ENCODE peak calls at places on chromosomes 2 and 18, in eight cellular contexts. One of them, this sample, is unnamed.
A peak's percentile ranks its signal among the peaks of the same experiment; 100 is the strongest.

GRCh38 chr2:149692837-149693518 is 105.4 kb upstream of the MMADHC start:
- DNase-seq in stimulated activated CD4-positive, alpha-beta T cell treated with anti-CD3 and anti-CD28 coated beads, Interleukin-2, amount 100 ng/mL, for 48 hours: no peak
- DNase-seq in activated CD4-positive, alpha-beta memory T cell treated with anti-CD3 and anti-CD28 coated beads for 36 hours: no peak
- DNase-seq in pancreas: no peak
- DNase-seq in DMS79: no peak
- DNase-seq in H9: no peak
- DNase-seq in NB4: no peak
- DNase-seq in activated naive CD8-positive, alpha-beta T cell treated with anti-CD3 and anti-CD28 coated beads, Interleukin-2, amount 10 ng/mL, durations not matched to agents 7 days and 5 days: no peak
- DNase-seq in this sample: no peak

GRCh38 chr2:105324732-105325131 is 4.8 kb downstream of the TGFBRAP1 start:
- DNase-seq in stimulated activated CD4-positive, alpha-beta T cell treated with anti-CD3 and anti-CD28 coated beads, Interleukin-2, amount 100 ng/mL, for 48 hours: no peak
- DNase-seq in activated CD4-positive, alpha-beta memory T cell treated with anti-CD3 and anti-CD28 coated beads for 36 hours: no peak
- DNase-seq in pancreas: no peak
- DNase-seq in DMS79: no peak
- DNase-seq in H9: no peak
- DNase-seq in NB4: no peak
- DNase-seq in activated naive CD8-positive, alpha-beta T cell treated with anti-CD3 and anti-CD28 coated beads, Interleukin-2, amount 10 ng/mL, durations not matched to agents 7 days and 5 days: no peak
- DNase-seq in this sample: no peak

GRCh38 chr2:45256867-45257641 is 247.8 kb upstream of the SIX2 start:
- DNase-seq in stimulated activated CD4-positive, alpha-beta T cell treated with anti-CD3 and anti-CD28 coated beads, Interleukin-2, amount 100 ng/mL, for 48 hours: no peak
- DNase-seq in activated CD4-positive, alpha-beta memory T cell treated with anti-CD3 and anti-CD28 coated beads for 36 hours: no peak
- DNase-seq in pancreas: no peak
- DNase-seq in DMS79: no peak
- DNase-seq in H9: peak; percentile 58
- DNase-seq in NB4: no peak
- DNase-seq in activated naive CD8-positive, alpha-beta T cell treated with anti-CD3 and anti-CD28 coated beads, Interleukin-2, amount 10 ng/mL, durations not matched to agents 7 days and 5 days: no peak
- DNase-seq in this sample: peak; percentile 52

GRCh38 chr18:57859314-57859713 is 56.2 kb upstream of the ATP8B1 start:
- DNase-seq in stimulated activated CD4-positive, alpha-beta T cell treated with anti-CD3 and anti-CD28 coated beads, Interleukin-2, amount 100 ng/mL, for 48 hours: no peak
- DNase-seq in activated CD4-positive, alpha-beta memory T cell treated with anti-CD3 and anti-CD28 coated beads for 36 hours: no peak
- DNase-seq in pancreas: no peak
- DNase-seq in DMS79: no peak
- DNase-seq in H9: peak; percentile 41
- DNase-seq in NB4: peak; percentile 34
- DNase-seq in activated naive CD8-positive, alpha-beta T cell treated with anti-CD3 and anti-CD28 coated beads, Interleukin-2, amount 10 ng/mL, durations not matched to agents 7 days and 5 days: no peak
- DNase-seq in this sample: peak; percentile 52

GRCh38 chr2:62938126-62938525 is 112.5 kb upstream of the OTX1 start:
- DNase-seq in stimulated activated CD4-positive, alpha-beta T cell treated with anti-CD3 and anti-CD28 coated beads, Interleukin-2, amount 100 ng/mL, for 48 hours: no peak
- DNase-seq in activated CD4-positive, alpha-beta memory T cell treated with anti-CD3 and anti-CD28 coated beads for 36 hours: no peak
- DNase-seq in pancreas: no peak
- DNase-seq in DMS79: no peak
- DNase-seq in H9: no peak
- DNase-seq in NB4: no peak
- DNase-seq in activated naive CD8-positive, alpha-beta T cell treated with anti-CD3 and anti-CD28 coated beads, Interleukin-2, amount 10 ng/mL, durations not matched to agents 7 days and 5 days: no peak
- DNase-seq in this sample: no peak

GRCh38 chr2:187541086-187542085 is 12.8 kb downstream of the TFPI start:
- DNase-seq in stimulated activated CD4-positive, alpha-beta T cell treated with anti-CD3 and anti-CD28 coated beads, Interleukin-2, amount 100 ng/mL, for 48 hours: no peak
- DNase-seq in activated CD4-positive, alpha-beta memory T cell treated with anti-CD3 and anti-CD28 coated beads for 36 hours: no peak
- DNase-seq in pancreas: no peak
- DNase-seq in DMS79: no peak
- DNase-seq in H9: no peak
- DNase-seq in NB4: no peak
- DNase-seq in activated naive CD8-positive, alpha-beta T cell treated with anti-CD3 and anti-CD28 coated beads, Interleukin-2, amount 10 ng/mL, durations not matched to agents 7 days and 5 days: no peak
- DNase-seq in this sample: no peak

GRCh38 chr18:10234912-10235439 is 219.5 kb upstream of the APCDD1 start:
- DNase-seq in stimulated activated CD4-positive, alpha-beta T cell treated with anti-CD3 and anti-CD28 coated beads, Interleukin-2, amount 100 ng/mL, for 48 hours: no peak
- DNase-seq in activated CD4-positive, alpha-beta memory T cell treated with anti-CD3 and anti-CD28 coated beads for 36 hours: no peak
- DNase-seq in pancreas: no peak
- DNase-seq in DMS79: no peak
- DNase-seq in H9: no peak
- DNase-seq in NB4: peak; percentile 73
- DNase-seq in activated naive CD8-positive, alpha-beta T cell treated with anti-CD3 and anti-CD28 coated beads, Interleukin-2, amount 10 ng/mL, durations not matched to agents 7 days and 5 days: no peak
- DNase-seq in this sample: no peak

GRCh38 chr2:121316986-121317385 is 32.0 kb upstream of the TFCP2L1 start:
- DNase-seq in stimulated activated CD4-positive, alpha-beta T cell treated with anti-CD3 and anti-CD28 coated beads, Interleukin-2, amount 100 ng/mL, for 48 hours: no peak
- DNase-seq in activated CD4-positive, alpha-beta memory T cell treated with anti-CD3 and anti-CD28 coated beads for 36 hours: no peak
- DNase-seq in pancreas: no peak
- DNase-seq in DMS79: no peak
- DNase-seq in H9: no peak
- DNase-seq in NB4: no peak
- DNase-seq in activated naive CD8-positive, alpha-beta T cell treated with anti-CD3 and anti-CD28 coated beads, Interleukin-2, amount 10 ng/mL, durations not matched to agents 7 days and 5 days: no peak
- DNase-seq in this sample: no peak

GRCh38 chr2:180829261-180829660 is 151.1 kb upstream of the UBE2E3 start:
- DNase-seq in stimulated activated CD4-positive, alpha-beta T cell treated with anti-CD3 and anti-CD28 coated beads, Interleukin-2, amount 100 ng/mL, for 48 hours: no peak
- DNase-seq in activated CD4-positive, alpha-beta memory T cell treated with anti-CD3 and anti-CD28 coated beads for 36 hours: no peak
- DNase-seq in pancreas: no peak
- DNase-seq in DMS79: no peak
- DNase-seq in H9: no peak
- DNase-seq in NB4: no peak
- DNase-seq in activated naive CD8-positive, alpha-beta T cell treated with anti-CD3 and anti-CD28 coated beads, Interleukin-2, amount 10 ng/mL, durations not matched to agents 7 days and 5 days: no peak
- DNase-seq in this sample: no peak